ENCODE peak calls at places on chromosome 4, in five cellular contexts. A is H9, D is A673, P is AG04450, N is heart left ventricle. X is an unnamed sample.

GRCh38 chr4:39637572-39638357 is 900 bp downstream of the SMIM14 start:
- DNase-seq in D (peak; percentile 64), A (peak; percentile 62), N (peak; percentile 63), P (no peak), X (peak; percentile 63)

GRCh38 chr4:25172964-25173917 is 13.0 kb upstream of the SEPSECS start:
- DNase-seq in A (no peak), P (peak; percentile 96), D (peak; percentile 74), N (peak; percentile 58), X (no peak)

GRCh38 chr4:78747328-78747946 is 28.7 kb upstream of the BMP2K start:
- DNase-seq in P (peak; percentile 64), N (no peak), A (no peak), D (no peak), X (no peak)

GRCh38 chr4:66501986-66502385 is 831.7 kb upstream of the EPHA5 start:
- DNase-seq in P (no peak), A (no peak), D (no peak), N (no peak), X (no peak)

GRCh38 chr4:180953572-180953971 is 1289.6 kb upstream of the TENM3 start:
- DNase-seq in D (peak; percentile 23), P (no peak), N (no peak), A (peak; percentile 45), X (no peak)

GRCh38 chr4:35934370-35934981 is 309.8 kb downstream of the ARAP2 start:
- DNase-seq in A (no peak), D (peak; percentile 39), N (no peak), P (no peak), X (no peak)

GRCh38 chr4:53854991-53855885 is 209.2 kb downstream of the CHIC2 start:
- DNase-seq in N (peak; percentile 46), D (no peak), P (no peak), A (no peak), X (no peak)

GRCh38 chr4:107721436-107722090 is 1.5 kb upstream of the PAPSS1 start:
- DNase-seq in N (no peak), P (no peak), A (peak; percentile 75), D (no peak), X (no peak)

GRCh38 chr4:184811484-184812180 is 14.1 kb downstream of the ACSL1 start:
- DNase-seq in D (no peak), P (no peak), A (no peak), N (no peak), X (no peak)

GRCh38 chr4:118682928-118683327 is 2.3 kb upstream of the METTL14 start:
- DNase-seq in A (no peak), P (peak; percentile 1), N (no peak), D (peak; percentile 74), X (no peak)

GRCh38 chr4:109977854-109978501 is 65.3 kb downstream of the EGF start:
- DNase-seq in N (no peak), P (no peak), D (peak; percentile 70), A (no peak), X (no peak)

GRCh38 chr4:61805237-61805636 is 605.1 kb downstream of the ADGRL3 start:
- DNase-seq in A (no peak), D (peak; percentile 35), N (no peak), P (no peak), X (no peak)

GRCh38 chr4:184807261-184807660 is 18.5 kb downstream of the ACSL1 start:
- DNase-seq in P (no peak), D (no peak), A (no peak), N (no peak), X (no peak)

GRCh38 chr4:32858971-32859370 is 2138.8 kb downstream of the PCDH7 start:
- DNase-seq in N (no peak), D (peak; percentile 7), A (no peak), P (no peak), X (no peak)

GRCh38 chr4:33104190-33104773 is 2384.1 kb downstream of the PCDH7 start:
- DNase-seq in A (no peak), D (no peak), P (no peak), N (no peak), X (no peak)

GRCh38 chr4:104491396-104491821 is 3.3 kb downstream of the CXXC4 start:
- DNase-seq in A (peak; percentile 59), D (peak; percentile 75), P (no peak), N (no peak), X (no peak)

GRCh38 chr4:23333946-23334878 is 555.6 kb downstream of the PPARGC1A start:
- DNase-seq in N (no peak), P (peak; percentile 11), D (peak; percentile 19), A (peak; percentile 61), X (peak; percentile 59)

GRCh38 chr4:77146426-77147399 is 10.3 kb upstream of the CCNG2 start:
- DNase-seq in N (no peak), P (no peak), D (no peak), A (no peak), X (no peak)
- H3K27ac ChIP-seq in N (no peak overlapping the region), P (no peak overlapping the region), D (no peak overlapping the region), A (no peak overlapping the region), X (no peak overlapping the region)

DNA sequence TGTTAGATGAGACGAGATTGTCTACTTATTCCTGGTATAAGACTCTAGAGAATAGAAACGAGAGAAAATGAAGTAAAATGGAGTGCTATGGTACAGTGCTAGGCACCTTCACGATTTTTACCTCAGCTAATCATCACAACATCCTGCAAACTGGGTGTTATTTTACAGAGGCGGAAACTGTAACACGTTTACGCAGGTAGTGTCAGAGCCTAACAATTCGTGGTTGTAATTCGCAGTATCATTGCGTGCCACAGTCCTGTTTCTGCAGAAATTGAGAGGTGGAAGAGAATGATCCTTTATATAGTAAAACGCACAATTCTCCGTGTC is 383 bp upstream of the TBC1D19 start:
- DNase-seq in N (no peak), A (no peak), D (no peak), P (no peak), X (no peak)
- TF ChIP-seq CTCF in N (no peak), A (no peak), D (peak; percentile 23), P (no peak), X (no peak)

GRCh38 chr4:156584100-156584499 is 387.5 kb downstream of the PDGFC start:
- DNase-seq in D (no peak), N (no peak), A (no peak), P (no peak), X (no peak)
- H3K27ac ChIP-seq in D (no peak overlapping the region), N (no peak overlapping the region), A (no peak overlapping the region), P (no peak overlapping the region), X (no peak overlapping the region)

GRCh38 chr4:10091531-10092181 is 24.9 kb downstream of the WDR1 start:
- DNase-seq in D (no peak), N (peak; percentile 26), A (no peak), P (no peak), X (no peak)

GRCh38 chr4:10087152-10087791 is 29.3 kb downstream of the WDR1 start:
- DNase-seq in P (no peak), D (no peak), A (no peak), N (no peak), X (no peak)

GRCh38 chr4:10090467-10091250 is 25.9 kb downstream of the WDR1 start:
- DNase-seq in N (peak; percentile 20), P (no peak), A (no peak), D (no peak), X (no peak)

GRCh38 chr4:10088135-10089010 is 28.2 kb downstream of the WDR1 start:
- DNase-seq in A (no peak), P (no peak), D (no peak), N (peak; percentile 11), X (no peak)

DNA sequence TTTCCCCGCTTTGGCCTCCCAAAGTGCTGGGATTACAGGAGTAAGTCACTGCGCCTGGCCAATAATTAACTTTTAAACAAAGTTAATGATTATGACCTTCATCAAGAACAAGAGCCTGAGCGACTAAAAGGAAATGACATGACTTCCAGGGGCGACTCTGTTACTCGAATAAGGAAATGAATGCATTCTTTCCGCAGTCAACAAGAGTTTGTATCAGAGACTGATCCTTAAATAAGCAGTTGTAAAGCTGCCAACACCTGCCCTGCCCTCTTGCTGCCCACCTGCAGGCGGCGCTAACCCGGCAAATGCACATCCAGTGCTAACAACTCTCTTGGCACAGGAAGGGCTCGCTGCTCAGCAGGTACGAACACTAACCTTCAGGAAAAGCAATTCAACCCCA is 27.3 kb downstream of the WDR1 start:
- DNase-seq in N (peak; percentile 48), P (no peak), D (no peak), A (peak; percentile 56), X (no peak)
- TF ChIP-seq CTCF in N (peak; percentile 26), P (peak; percentile 37), D (peak; percentile 25), A (peak; percentile 66), X (peak; percentile 12)

DNA sequence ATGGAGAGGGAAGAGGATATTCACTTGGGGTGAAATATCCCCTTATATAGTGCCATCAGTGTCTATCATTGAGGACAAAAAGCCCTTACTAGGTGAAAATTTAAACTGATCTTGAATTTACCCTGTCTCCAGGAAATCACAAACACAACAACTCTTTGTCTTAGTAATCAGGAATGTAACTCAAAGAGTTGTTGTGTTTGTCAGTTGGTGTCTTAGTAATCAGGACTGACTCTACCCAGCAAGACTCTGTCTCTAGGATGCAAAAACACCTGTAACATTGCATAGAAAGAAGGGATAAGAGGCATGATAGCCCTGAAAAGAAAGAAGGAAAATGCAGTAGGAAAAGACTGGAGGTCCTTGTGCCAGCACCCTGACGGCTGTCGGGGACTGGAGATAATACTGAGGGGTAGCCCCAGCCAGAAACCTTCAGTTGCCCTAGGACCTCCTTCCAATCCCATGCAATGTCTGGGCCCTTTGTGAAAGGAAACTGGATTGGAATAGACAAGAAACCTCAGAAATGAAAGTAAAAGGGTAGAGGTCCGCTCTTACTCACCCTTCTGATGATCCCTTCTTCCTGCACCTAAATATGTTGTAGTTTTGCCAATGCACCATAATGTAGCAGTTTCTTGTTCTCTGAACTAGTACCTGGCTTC is 45.3 kb downstream of the HMGB2 start:
- DNase-seq in A (no peak), N (no peak), P (no peak), D (no peak), X (no peak)
- H3K27ac ChIP-seq in A (no peak overlapping the region), N (no peak overlapping the region), P (no peak overlapping the region), D (no peak overlapping the region), X (no peak overlapping the region)

GRCh38 chr4:3443750-3444309 is 2.1 kb downstream of the HGFAC start:
- DNase-seq in N (no peak), A (no peak), D (no peak), P (no peak), X (no peak)
- TF ChIP-seq CTCF in N (no peak), A (no peak), D (no peak), P (no peak), X (no peak)

DNA sequence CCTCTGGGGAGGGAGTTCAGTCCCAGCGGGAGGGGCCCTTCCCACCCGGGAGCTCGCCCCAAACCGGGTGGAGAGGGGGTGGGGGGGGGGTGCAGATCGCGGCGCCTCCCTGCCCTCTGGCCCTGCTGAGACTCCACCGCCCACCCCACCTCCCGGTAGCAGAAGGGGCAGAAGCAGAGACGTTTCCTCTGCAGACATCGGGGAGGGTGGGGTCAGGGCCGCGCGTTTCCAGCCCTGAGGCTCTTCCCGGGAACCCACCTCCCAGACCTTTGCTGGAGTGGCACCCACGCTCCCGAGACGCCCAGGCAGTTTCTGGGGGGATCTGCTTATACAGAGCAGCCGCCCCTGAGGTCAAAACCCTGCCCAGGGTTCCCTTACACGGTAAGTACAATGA is 30.2 kb downstream of the CPLX1 start:
- DNase-seq in A (no peak), N (no peak), P (no peak), D (no peak), X (no peak)
- H3K27ac ChIP-seq in A (no peak overlapping the region), N (no peak overlapping the region), P (no peak overlapping the region), D (no peak overlapping the region), X (no peak overlapping the region)

GRCh38 chr4:119788334-119789266 is 160.0 kb upstream of the PDE5A start:
- DNase-seq in N (no peak), P (no peak), D (no peak), A (peak; percentile 44), X (no peak)
- TF ChIP-seq CTCF in N (no peak), P (no peak), D (no peak), A (no peak), X (no peak)

X was measured in lung.